ENCODE peak calls at places on chromosomes 5 and 9, in seven cellular contexts. P, S, K, Z, X, Q and I are unnamed samples. For H3K36me3, the result is how much of the 10 kb centered on the place peaks cover.

GRCh38 chr9:91818647-91819403 is 131.2 kb downstream of the ROR2 start:
- DNase-seq in Z (no peak), X (no peak), Q (no peak), P (no peak), S (no peak), K (no peak), I (no peak)

GRCh38 chr9:134396825-134397224 is 70.6 kb downstream of the RXRA start:
- DNase-seq in P (no peak), Z (peak), Q (no peak), K (no peak), X (no peak), S (no peak), I (peak)

GRCh38 chr9:124934290-124934689 is 6.6 kb downstream of the GOLGA1 start:
- DNase-seq in P (no peak), Z (no peak), Q (no peak), S (peak), X (no peak), K (no peak), I (no peak)

GRCh38 chr9:95989304-95989703 is 113.8 kb downstream of the ERCC6L2 start:
- DNase-seq in K (no peak), S (no peak), X (no peak), P (no peak), Z (no peak), Q (no peak), I (no peak)

GRCh38 chr5:173573126-173573960 is 43.1 kb downstream of the BOD1 start:
- DNase-seq in K (no peak), Q (peak), Z (peak), X (peak), P (peak), S (peak), I (peak)

GRCh38 chr5:4571248-4571950 is 568.7 kb upstream of the ADAMTS16 start:
- DNase-seq in Z (no peak), K (no peak), S (no peak), X (no peak), Q (no peak), P (no peak), I (no peak)

GRCh38 chr9:132037470-132037869 is 42.2 kb downstream of the MED27 start:
- DNase-seq in X (no peak), P (no peak), Q (no peak), K (no peak), Z (no peak), S (no peak), I (no peak)

GRCh38 chr5:134246771-134247329 is 21.0 kb upstream of the PPP2CA start:
- DNase-seq in X (no peak), Z (no peak), P (no peak), S (no peak), K (no peak), Q (no peak), I (no peak)

GRCh38 chr5:33271606-33272005 is 169.2 kb upstream of the TARS1 start:
- DNase-seq in X (no peak), P (no peak), Q (no peak), S (no peak), Z (no peak), K (no peak), I (no peak)

GRCh38 chr5:134028496-134028895 is 23.7 kb upstream of the VDAC1 start:
- DNase-seq in Z (no peak), S (no peak), P (no peak), Q (no peak), K (no peak), X (no peak), I (no peak)

GRCh38 chr9:91211919-91212318 is 149.8 kb downstream of the AUH start:
- DNase-seq in Z (no peak), K (no peak), P (no peak), S (no peak), X (no peak), Q (no peak), I (peak)

GRCh38 chr5:54867310-54867944 is 118.0 kb downstream of the ESM1 start:
- DNase-seq in Z (no peak), S (no peak), K (no peak), X (no peak), P (peak), Q (no peak), I (peak)

GRCh38 chr5:54045077-54045792 is 265.1 kb downstream of the ARL15 start:
- DNase-seq in S (no peak), X (no peak), Q (no peak), P (no peak), Z (no peak), K (no peak), I (no peak)

GRCh38 chr9:16133556-16134227 is 580.8 kb downstream of the CCDC171 start:
- DNase-seq in K (no peak), Z (no peak), S (peak), P (peak), Q (peak), X (peak), I (no peak)

GRCh38 chr5:12272389-12272788 is 368.1 kb upstream of the CTNND2 start:
- DNase-seq in Q (peak), X (no peak), Z (no peak), P (peak), S (no peak), K (no peak), I (no peak)

GRCh38 chr5:36870399-36871040 is 6.0 kb upstream of the NIPBL start:
- DNase-seq in P (peak), X (no peak), Q (no peak), S (no peak), K (no peak), Z (no peak), I (peak)

GRCh38 chr9:27054125-27054524 is 48.7 kb upstream of the LRRC19 start:
- DNase-seq in K (no peak), Z (no peak), S (no peak), P (no peak), Q (no peak), X (no peak), I (no peak)

GRCh38 chr9:4932681-4933080 is 52.4 kb upstream of the JAK2 start:
- DNase-seq in P (no peak), Z (no peak), K (no peak), Q (no peak), X (no peak), S (no peak), I (no peak)

GRCh38 chr5:963673-964531 is 44.7 kb upstream of the NKD2 start:
- DNase-seq in P (no peak), S (no peak), K (no peak), Q (no peak), X (no peak), Z (no peak), I (peak)

GRCh38 chr5:108543486-108543885 is 161.6 kb upstream of the FBXL17 start:
- DNase-seq in Z (no peak), K (no peak), P (no peak), Q (no peak), S (no peak), X (no peak), I (no peak)

GRCh38 chr5:178313316-178313715 is 80.7 kb upstream of the PHYKPL start:
- DNase-seq in Q (no peak), Z (no peak), P (no peak), K (no peak), X (no peak), S (no peak), I (no peak)

GRCh38 chr5:32100903-32101302 is 73.2 kb downstream of the GOLPH3 start:
- DNase-seq in Z (no peak), S (no peak), K (no peak), X (no peak), P (no peak), Q (no peak), I (no peak)

DNA sequence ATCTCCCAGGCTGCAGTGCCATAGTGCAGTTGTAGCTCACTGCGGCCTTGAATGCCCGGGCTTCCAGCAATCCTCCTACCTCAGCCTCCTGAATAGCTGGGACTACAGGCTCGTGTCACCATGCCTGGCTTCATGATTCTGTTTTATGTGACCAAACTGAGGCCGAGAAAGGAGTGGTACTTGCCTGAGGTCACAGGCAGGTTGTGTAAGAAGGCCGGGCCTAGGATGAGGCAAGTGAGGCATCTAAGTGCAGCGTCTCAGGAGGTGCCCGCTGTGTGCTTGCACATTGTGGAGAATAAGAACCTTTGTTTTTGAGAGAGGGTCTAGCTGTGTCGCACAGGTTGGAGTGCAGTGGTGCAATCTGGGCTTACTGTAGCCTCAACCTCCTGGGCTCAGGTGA is 2.1 kb upstream of the NDST1 start:
- DNase-seq in P (no peak), Z (no peak), K (no peak), S (no peak), X (no peak), Q (no peak), I (no peak)
- H3K27ac ChIP-seq in P (peak), Z (no peak), K (peak), S (no peak), X (no peak), Q (no peak), I (no peak)

GRCh38 chr9:81537964-81538363 is 151.4 kb downstream of the TLE1 start:
- DNase-seq in P (no peak), Z (no peak), K (no peak), X (no peak), S (no peak), Q (no peak), I (no peak)

GRCh38 chr9:81538929-81539716 is 150.2 kb downstream of the TLE1 start:
- DNase-seq in S (no peak), X (no peak), K (no peak), P (no peak), Z (no peak), Q (no peak), I (no peak)

GRCh38 chr9:81543695-81544094 is 145.7 kb downstream of the TLE1 start:
- DNase-seq in P (no peak), Q (no peak), Z (no peak), X (no peak), S (no peak), K (no peak), I (no peak)

GRCh38 chr9:81542490-81542889 is 146.9 kb downstream of the TLE1 start:
- DNase-seq in Q (no peak), K (no peak), P (no peak), X (no peak), S (no peak), Z (no peak), I (no peak)

DNA sequence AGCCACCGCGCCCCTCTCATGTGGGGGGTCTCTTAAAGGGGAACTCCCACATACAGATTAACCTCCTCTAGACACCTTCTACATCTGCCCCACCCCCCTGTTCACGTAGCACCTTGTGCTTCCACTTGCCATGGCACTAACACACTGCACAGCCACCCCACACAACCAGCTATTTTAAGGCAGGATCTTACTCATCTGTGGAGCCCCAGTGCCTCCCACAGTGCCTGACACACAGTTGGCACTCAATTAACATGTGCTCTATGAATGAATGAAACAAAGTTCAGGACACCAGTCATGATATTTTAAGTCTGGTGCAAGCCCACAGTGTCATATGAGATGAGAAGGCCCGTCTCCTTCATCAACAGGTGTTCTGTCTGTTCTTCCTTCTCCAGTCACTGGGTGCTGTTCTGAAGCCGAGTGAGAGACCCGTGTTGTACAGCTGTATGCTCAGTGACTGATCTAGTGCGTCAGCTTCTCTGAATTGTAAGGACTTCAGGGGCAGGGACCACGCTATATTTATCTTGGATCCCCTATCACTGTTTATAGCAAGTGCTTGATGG is 149.1 kb downstream of the TLE1 start:
- DNase-seq in K (no peak), X (no peak), S (no peak), Z (no peak), P (no peak), Q (no peak), I (no peak)
- H3K4me3 ChIP-seq in K (no peak), X (no peak), S (no peak), Z (no peak), P (no peak), Q (no peak), I (no peak)

GRCh38 chr5:138305797-138306196 is 25.8 kb downstream of the CDC25C start:
- DNase-seq in Z (no peak), S (no peak), Q (no peak), P (no peak), K (no peak), X (no peak), I (no peak)
- H3K36me3 ChIP-seq in Z (under half), S (under half), Q (under half), P (under half), K (under half), X (under half), I (under half)

DNA sequence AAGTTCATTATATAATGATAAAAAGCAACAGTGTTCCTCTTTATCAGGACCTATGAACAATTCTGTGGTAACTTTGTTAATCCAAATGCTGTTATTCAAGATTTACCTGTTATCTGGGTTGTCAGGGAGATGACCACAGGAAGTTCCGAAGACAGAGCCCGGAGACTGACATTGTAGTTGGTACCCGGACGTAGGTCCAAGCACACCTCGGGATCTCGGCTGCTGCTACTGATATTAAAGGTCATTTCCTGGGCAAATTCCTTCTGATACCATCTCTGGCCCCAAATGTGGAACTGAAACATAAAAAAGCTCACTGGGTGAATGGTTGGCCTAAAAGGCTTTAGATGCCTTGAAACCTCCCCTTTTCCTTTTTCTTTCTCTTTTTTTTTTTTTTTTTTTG is 96.7 kb downstream of the SUSD1 start:
- DNase-seq in Q (no peak), X (no peak), Z (no peak), S (no peak), K (no peak), P (no peak), I (no peak)
- H3K27ac ChIP-seq in Q (no peak), X (no peak), Z (no peak), S (no peak), K (peak), P (no peak), I (no peak)

GRCh38 chr9:100586093-100586492 is 8.2 kb downstream of the CAVIN4 start:
- DNase-seq in Q (no peak), S (no peak), K (no peak), Z (no peak), P (no peak), X (no peak), I (no peak)
- H3K4me3 ChIP-seq in Q (no peak), S (no peak), K (no peak), Z (no peak), P (no peak), X (no peak), I (no peak)

GRCh38 chr5:177045628-177046027 is 23.1 kb downstream of the ZNF346 start:
- DNase-seq in X (no peak), S (no peak), K (no peak), P (no peak), Q (no peak), Z (no peak), I (no peak)

GRCh38 chr5:177043958-177044357 is 21.5 kb downstream of the ZNF346 start:
- DNase-seq in Q (no peak), X (no peak), S (no peak), K (no peak), P (no peak), Z (no peak), I (no peak)

DNA sequence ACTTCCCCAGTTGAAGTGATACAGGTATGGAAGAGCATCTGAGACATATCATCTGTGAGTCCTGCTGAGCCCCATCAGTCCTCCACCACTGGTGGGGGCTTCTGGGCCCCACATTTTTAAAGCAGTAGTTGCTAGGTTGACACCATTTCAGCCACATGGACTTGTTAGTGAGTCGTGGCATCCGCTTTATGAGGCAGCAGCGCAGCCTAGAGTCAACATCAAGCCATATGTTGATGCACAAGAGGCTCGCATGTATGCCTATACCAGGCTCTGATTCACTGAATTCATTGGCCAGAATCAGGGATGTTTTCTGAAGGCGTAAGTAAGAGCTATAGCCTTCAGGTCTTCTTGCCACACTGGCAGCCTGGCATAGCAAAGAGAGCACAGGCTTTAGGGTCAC is 26.8 kb downstream of the ZNF346 start:
- DNase-seq in P (no peak), K (no peak), Q (no peak), X (no peak), S (no peak), Z (no peak), I (no peak)
- H3K36me3 ChIP-seq in P (under half), K (half or more), Q (under half), X (under half), S (under half), Z (under half), I (under half)

DNA sequence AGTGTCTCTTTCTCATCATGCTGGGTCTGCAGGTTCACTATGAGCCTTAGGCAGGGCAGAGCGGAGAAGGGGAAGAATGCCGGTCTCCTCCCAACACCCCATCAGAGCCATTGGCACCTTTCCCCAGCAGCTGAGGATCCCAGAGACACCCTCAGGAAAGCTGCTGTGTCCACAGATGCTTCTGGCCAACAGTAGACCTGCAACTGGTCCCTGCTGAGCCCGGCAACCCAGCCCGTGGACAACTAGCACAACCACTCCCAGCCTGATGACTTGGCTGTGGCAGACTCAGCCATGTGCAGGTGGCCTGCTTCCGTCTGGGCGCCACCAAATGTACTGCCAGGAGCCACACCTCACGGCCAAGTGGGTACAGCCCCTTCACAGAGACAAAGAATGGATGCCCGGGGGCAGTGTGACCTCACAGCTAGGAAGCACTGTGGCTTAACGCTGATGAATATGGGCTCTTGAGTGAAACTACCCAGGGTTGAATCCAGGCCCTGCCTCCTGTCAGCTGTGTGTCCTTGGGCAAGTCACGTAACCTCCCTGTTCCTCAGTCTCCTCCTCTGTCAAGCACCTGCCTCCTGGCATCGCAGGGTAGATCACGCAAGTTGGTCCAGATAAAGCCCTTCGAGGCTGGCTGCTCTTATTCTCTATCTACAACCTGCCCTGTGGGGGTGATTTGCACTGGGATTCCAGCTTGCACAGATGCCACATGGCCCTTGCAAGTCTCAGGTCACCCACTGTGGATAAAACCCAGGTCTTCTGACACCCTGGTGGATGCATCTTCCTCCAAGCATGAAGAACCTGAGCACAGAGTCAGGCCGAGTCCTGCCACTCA is 224.9 kb downstream of the PBX3 start:
- DNase-seq in S (no peak), P (no peak), X (no peak), K (no peak), Q (no peak), Z (no peak), I (no peak)
- H3K27ac ChIP-seq in S (no peak), P (no peak), X (no peak), K (no peak), Q (no peak), Z (no peak), I (no peak)

DNA sequence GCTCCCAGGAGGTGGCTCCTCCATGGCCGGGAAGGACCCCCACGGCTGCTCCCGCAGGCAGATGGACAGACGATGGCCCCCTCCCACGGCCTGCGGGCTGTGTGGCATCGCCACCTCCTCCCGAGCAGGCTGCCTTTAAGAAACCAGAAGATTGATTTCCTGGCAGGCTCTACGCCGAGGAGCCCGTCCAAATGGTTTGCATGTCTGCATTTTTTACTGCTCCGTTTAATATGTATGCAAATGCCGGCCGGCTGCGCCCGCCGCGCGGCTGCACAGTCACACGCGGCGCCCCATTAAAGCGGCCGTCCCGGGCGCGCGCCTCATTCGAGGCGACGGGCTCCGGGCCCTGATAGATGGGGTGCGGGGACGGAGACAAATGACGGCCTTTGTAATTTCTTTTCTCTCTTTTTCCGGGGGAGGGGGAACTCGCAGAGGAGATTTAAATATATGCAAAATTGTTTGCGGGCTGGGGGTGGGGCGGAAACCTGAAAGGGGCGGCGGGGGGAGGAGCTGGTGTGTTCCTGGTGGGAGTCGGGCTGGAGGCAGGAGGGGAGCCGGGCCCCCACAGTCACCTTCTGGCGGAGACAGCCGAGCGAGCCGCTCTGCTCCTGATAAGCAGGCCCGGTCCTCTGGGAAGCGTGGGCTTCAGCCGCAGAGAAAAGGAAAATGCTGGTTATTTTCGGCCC is 158.7 kb upstream of the IER5L start:
- DNase-seq in P (peak), K (no peak), Z (no peak), Q (peak), S (no peak), X (peak), I (no peak)
- H3K4me3 ChIP-seq in P (peak), K (peak), Z (peak), Q (peak), S (peak), X (peak), I (no peak)

GRCh38 chr5:90402521-90403255 is 6.9 kb downstream of the CETN3 start:
- DNase-seq in Q (no peak), X (no peak), Z (no peak), S (no peak), K (no peak), P (no peak), I (no peak)
- H3K36me3 ChIP-seq in Q (under half), X (under half), Z (under half), S (under half), K (under half), P (under half), I (under half)